ENCODE peak calls at places on chromosomes 1 and 21, in eight cellular contexts. H, Z, P, Y, T, R, Q and N are unnamed samples. For H3K4me1, the result is how much of the 10 kb centered on the place peaks cover.

GRCh38 chr1:204746838-204747442 is 61.4 kb upstream of the LRRN2 start:
- DNase-seq in H (peak), Z (peak), P (no peak), Y (peak), T (no peak), R (peak), Q (peak), N (peak)

GRCh38 chr1:174206148-174206826 is 47.0 kb downstream of the RABGAP1L start:
- DNase-seq in H (no peak), Z (no peak), P (no peak), Y (no peak), T (no peak), R (no peak), Q (no peak), N (no peak)

GRCh38 chr1:116915182-116915611 is 5.5 kb downstream of the PTGFRN start:
- DNase-seq in H (peak), Z (no peak), P (no peak), Y (no peak), T (peak), R (no peak), Q (no peak), N (no peak)

GRCh38 chr1:223216482-223217205 is 73.6 kb upstream of the TLR5 start:
- DNase-seq in H (no peak), Z (no peak), P (no peak), Y (no peak), T (no peak), R (no peak), Q (no peak), N (no peak)

GRCh38 chr1:227043755-227044154 is 103.7 kb downstream of the COQ8A start:
- DNase-seq in H (no peak), Z (peak), P (peak), Y (peak), T (no peak), R (peak), Q (no peak), N (no peak)

GRCh38 chr1:181583598-181583997 is 100.3 kb downstream of the CACNA1E start:
- DNase-seq in H (no peak), Z (no peak), P (no peak), Y (no peak), T (no peak), R (no peak), Q (peak), N (peak)

GRCh38 chr1:22379566-22379965 is 72.1 kb upstream of the ZBTB40 start:
- DNase-seq in H (no peak), Z (no peak), P (no peak), Y (no peak), T (no peak), R (no peak), Q (no peak), N (no peak)

GRCh38 chr1:166089804-166090203 is 77.0 kb downstream of the FAM78B start:
- DNase-seq in H (no peak), Z (no peak), P (no peak), Y (no peak), T (no peak), R (no peak), Q (peak), N (no peak)

GRCh38 chr1:204493882-204494280 is 724 bp downstream of the PIK3C2B start:
- DNase-seq in H (peak), Z (no peak), P (no peak), Y (peak), T (peak), R (peak), Q (peak), N (peak)

GRCh38 chr1:39829791-39830533 is 41.3 kb upstream of the BMP8B start:
- DNase-seq in H (no peak), Z (no peak), P (no peak), Y (no peak), T (no peak), R (peak), Q (no peak), N (no peak)

GRCh38 chr1:201753492-201753891 is 75.5 kb upstream of the IPO9 start:
- DNase-seq in H (no peak), Z (no peak), P (no peak), Y (no peak), T (no peak), R (peak), Q (no peak), N (no peak)

GRCh38 chr1:156129687-156130577 is 15.4 kb downstream of the LMNA start:
- DNase-seq in H (peak), Z (peak), P (peak), Y (peak), T (peak), R (peak), Q (peak), N (peak)

GRCh38 chr1:9249534-9250335 is 15.2 kb downstream of the H6PD start:
- DNase-seq in H (peak), Z (peak), P (no peak), Y (peak), T (peak), R (peak), Q (peak), N (peak)

GRCh38 chr1:22733643-22734042 is 23.0 kb downstream of the EPHB2 start:
- DNase-seq in H (no peak), Z (no peak), P (no peak), Y (no peak), T (no peak), R (no peak), Q (no peak), N (no peak)

GRCh38 chr1:17128361-17128760 is 9.1 kb upstream of the PADI2 start:
- DNase-seq in H (no peak), Z (peak), P (peak), Y (peak), T (no peak), R (peak), Q (peak), N (no peak)

GRCh38 chr1:245322673-245323072 is 167.9 kb downstream of the KIF26B start:
- DNase-seq in H (no peak), Z (no peak), P (no peak), Y (no peak), T (no peak), R (no peak), Q (no peak), N (no peak)

GRCh38 chr1:5632226-5632625 is 360.0 kb downstream of the NPHP4 start:
- DNase-seq in H (no peak), Z (no peak), P (no peak), Y (no peak), T (no peak), R (no peak), Q (no peak), N (no peak)

GRCh38 chr1:201999625-202000238 is 10.7 kb upstream of the ELF3 start:
- DNase-seq in H (peak), Z (peak), P (no peak), Y (peak), T (no peak), R (peak), Q (peak), N (peak)

GRCh38 chr1:226881515-226882185 is 11.2 kb downstream of the PSEN2 start:
- DNase-seq in H (no peak), Z (no peak), P (no peak), Y (no peak), T (no peak), R (no peak), Q (no peak), N (no peak)

GRCh38 chr1:180503274-180503862 is 991 bp upstream of the ACBD6 start:
- DNase-seq in H (no peak), Z (no peak), P (no peak), Y (peak), T (no peak), R (no peak), Q (no peak), N (peak)

GRCh38 chr1:205843031-205843859 is 6.7 kb downstream of the PM20D1 start:
- DNase-seq in H (no peak), Z (no peak), P (no peak), Y (no peak), T (no peak), R (no peak), Q (no peak), N (no peak)

GRCh38 chr21:36694593-36695282 is 4.2 kb upstream of the SIM2 start:
- DNase-seq in H (no peak), Z (no peak), P (no peak), Y (no peak), T (no peak), R (no peak), Q (no peak), N (no peak)

GRCh38 chr1:63269571-63269970 is 52.8 kb upstream of the FOXD3 start:
- DNase-seq in H (no peak), Z (no peak), P (no peak), Y (no peak), T (no peak), R (no peak), Q (no peak), N (no peak)

GRCh38 chr1:92804721-92805169 is 19.8 kb upstream of the EVI5 start:
- DNase-seq in H (peak), Z (peak), P (peak), Y (peak), T (peak), R (peak), Q (peak), N (peak)

GRCh38 chr1:197399691-197400521 is 131.9 kb downstream of the CRB1 start:
- DNase-seq in H (no peak), Z (peak), P (peak), Y (peak), T (no peak), R (peak), Q (peak), N (peak)

GRCh38 chr1:228935198-228935663 is 200.0 kb downstream of the RHOU start:
- DNase-seq in H (peak), Z (no peak), P (no peak), Y (no peak), T (no peak), R (no peak), Q (no peak), N (peak)

GRCh38 chr1:18557621-18558465 is 72.8 kb upstream of the PAX7 start:
- DNase-seq in H (peak), Z (no peak), P (no peak), Y (no peak), T (no peak), R (no peak), Q (peak), N (no peak)

GRCh38 chr21:42474043-42474831 is 21.8 kb downstream of the RSPH1 start:
- DNase-seq in H (peak), Z (no peak), P (peak), Y (peak), T (no peak), R (no peak), Q (peak), N (peak)

GRCh38 chr1:175873290-175873689 is 129.9 kb upstream of the TNR start:
- DNase-seq in H (no peak), Z (no peak), P (no peak), Y (no peak), T (no peak), R (no peak), Q (no peak), N (no peak)

DNA sequence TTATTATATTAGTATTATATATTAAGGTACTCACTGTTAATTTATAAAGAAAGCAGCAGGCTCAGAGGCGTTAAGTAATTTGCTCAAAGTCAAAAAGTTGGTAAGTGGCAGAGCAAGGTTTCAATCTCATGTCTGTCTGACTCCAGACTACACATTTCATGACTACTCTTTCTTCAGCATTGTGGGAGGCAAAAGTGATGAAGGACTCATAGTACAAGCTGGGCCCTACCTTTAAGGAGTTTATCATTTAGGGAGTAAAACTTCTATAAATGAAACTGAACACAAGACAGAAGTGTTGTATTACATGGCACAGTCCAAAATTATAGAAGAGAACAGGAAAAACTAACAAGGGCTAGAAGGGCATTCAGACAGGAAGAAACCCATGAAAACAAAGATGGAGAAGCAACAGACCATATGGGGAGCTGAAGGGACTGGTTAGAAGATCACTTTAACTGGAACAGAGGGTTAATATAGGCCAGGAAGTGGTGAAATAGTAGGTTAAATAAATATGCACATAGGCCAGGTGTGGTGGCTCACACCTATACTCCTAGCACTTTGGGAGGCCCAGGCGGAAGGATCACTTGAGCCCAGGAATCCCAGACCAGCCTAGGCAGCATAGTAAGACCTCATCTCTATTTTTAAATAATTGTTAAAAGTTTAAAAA is 11.5 kb downstream of the SORT1 start:
- DNase-seq in H (no peak), Z (no peak), P (no peak), Y (no peak), T (no peak), R (no peak), Q (no peak), N (no peak)
- H3K4me1 ChIP-seq in H (under half), Z (under half), P (under half), Y (under half), T (half or more), R (under half), Q (under half), N (under half)

GRCh38 chr1:36155560-36156328 is at the start of gene MAP7D1:
- DNase-seq in H (peak), Z (peak), P (no peak), Y (peak), T (peak), R (peak), Q (peak), N (peak)
- H3K4me1 ChIP-seq in H (under half), Z (under half), P (under half), Y (half or more), T (half or more), R (under half), Q (under half), N (under half)

GRCh38 chr1:10726355-10726754 is 70.1 kb downstream of the CASZ1 start:
- DNase-seq in H (no peak), Z (no peak), P (no peak), Y (no peak), T (peak), R (no peak), Q (no peak), N (no peak)

GRCh38 chr1:10724511-10724910 is 71.9 kb downstream of the CASZ1 start:
- DNase-seq in H (no peak), Z (no peak), P (no peak), Y (no peak), T (no peak), R (no peak), Q (no peak), N (no peak)

GRCh38 chr1:10724052-10724494 is 72.4 kb downstream of the CASZ1 start:
- DNase-seq in H (peak), Z (peak), P (no peak), Y (peak), T (peak), R (peak), Q (no peak), N (no peak)

GRCh38 chr1:10723317-10723716 is 73.1 kb downstream of the CASZ1 start:
- DNase-seq in H (no peak), Z (no peak), P (no peak), Y (no peak), T (no peak), R (no peak), Q (no peak), N (no peak)

DNA sequence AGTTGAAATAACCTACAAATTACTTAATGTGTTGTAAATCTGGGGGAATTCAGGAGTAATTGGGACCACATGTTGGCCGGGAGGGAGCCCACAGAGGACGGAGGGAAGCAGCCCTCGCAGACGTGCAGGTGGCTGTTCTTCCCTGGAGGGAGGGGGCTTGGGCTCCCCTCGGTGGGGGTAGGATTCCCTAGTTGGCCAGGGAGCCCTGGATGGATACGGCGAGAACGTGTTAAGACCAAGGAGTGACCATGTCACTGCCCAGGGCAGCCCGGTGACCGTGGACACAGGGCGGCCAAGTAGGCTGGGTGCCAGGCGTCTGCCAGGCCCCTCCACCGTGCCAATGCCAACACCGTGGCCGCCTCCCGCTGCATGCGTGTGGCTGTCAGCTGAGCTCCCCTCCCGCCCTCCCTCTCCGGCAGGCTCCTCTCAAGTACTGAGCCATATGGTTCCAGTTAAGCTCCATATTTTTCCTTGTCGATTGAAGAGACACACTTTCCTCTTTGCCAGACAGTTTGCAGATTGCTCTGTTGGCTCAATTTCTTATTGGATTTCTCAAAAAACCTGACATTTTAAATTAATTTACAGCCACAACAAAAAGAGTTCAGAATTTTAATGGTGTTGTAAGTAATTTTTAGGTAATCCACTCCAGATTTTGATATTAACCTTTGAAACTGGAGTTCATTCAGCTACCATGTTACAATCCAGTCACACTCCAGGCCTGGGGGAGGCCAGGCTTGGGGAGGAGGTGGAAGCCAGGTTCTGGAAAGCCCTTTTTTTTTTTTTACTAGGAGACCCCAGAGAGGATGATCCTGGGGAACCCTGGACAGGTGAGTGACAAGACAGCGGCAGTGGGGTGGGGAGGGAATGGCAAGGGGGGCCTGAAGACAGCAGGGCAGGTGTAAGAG is 71.2 kb downstream of the CASZ1 start:
- DNase-seq in H (no peak), Z (peak), P (no peak), Y (no peak), T (peak), R (peak), Q (no peak), N (no peak)
- H3K4me1 ChIP-seq in H (under half), Z (under half), P (under half), Y (under half), T (half or more), R (under half), Q (under half), N (under half)

GRCh38 chr1:44507490-44508396 is 102.7 kb downstream of the RNF220 start:
- DNase-seq in H (no peak), Z (no peak), P (no peak), Y (no peak), T (no peak), R (no peak), Q (peak), N (no peak)

GRCh38 chr1:44501022-44501910 is 96.2 kb downstream of the RNF220 start:
- DNase-seq in H (no peak), Z (no peak), P (no peak), Y (no peak), T (no peak), R (no peak), Q (peak), N (no peak)

GRCh38 chr1:44505210-44505993 is 100.3 kb downstream of the RNF220 start:
- DNase-seq in H (no peak), Z (peak), P (no peak), Y (no peak), T (no peak), R (no peak), Q (no peak), N (no peak)

GRCh38 chr1:44500181-44501021 is 95.3 kb downstream of the RNF220 start:
- DNase-seq in H (no peak), Z (peak), P (no peak), Y (no peak), T (no peak), R (no peak), Q (peak), N (no peak)

GRCh38 chr1:44503625-44504024 is 98.6 kb downstream of the RNF220 start:
- DNase-seq in H (no peak), Z (no peak), P (no peak), Y (no peak), T (no peak), R (no peak), Q (no peak), N (no peak)
- H3K4me1 ChIP-seq in H (under half), Z (under half), P (under half), Y (under half), T (under half), R (under half), Q (half or more), N (under half)